ENCODE peak calls at places on chromosomes 13 and 19, in seven cellular contexts. T, C, M, O, U, X and S are unnamed samples. For H3K9me3, the result is how much of the 10 kb centered on the place peaks cover.

GRCh38 chr19:29579308-29579910 is 26.7 kb upstream of the POP4 start:
- DNase-seq in M (no peak), X (no peak), T (no peak), C (no peak), U (no peak), O (no peak), S (no peak)

GRCh38 chr19:45099465-45100201 is 6.7 kb downstream of the PPP1R37 start:
- DNase-seq in C (no peak), O (no peak), M (no peak), T (peak), U (no peak), X (no peak), S (no peak)

GRCh38 chr19:19540707-19541515 is 2.8 kb downstream of the CILP2 start:
- DNase-seq in C (peak), O (peak), M (no peak), X (no peak), T (peak), U (peak), S (peak)

GRCh38 chr19:43934055-43934984 is 762 bp downstream of the ZNF45 start:
- DNase-seq in U (peak), O (no peak), M (no peak), C (no peak), T (no peak), X (no peak), S (peak)

GRCh38 chr13:114106526-114106925 is 25.9 kb downstream of the RASA3 start:
- DNase-seq in O (no peak), C (peak), M (no peak), U (no peak), T (no peak), X (no peak), S (no peak)

GRCh38 chr19:2282062-2282861 is at the start of gene PEAK3:
- DNase-seq in C (peak), M (peak), X (peak), U (peak), O (peak), T (peak), S (no peak)

GRCh38 chr13:36417328-36417727 is 15.0 kb upstream of the CCNA1 start:
- DNase-seq in M (no peak), X (no peak), U (no peak), O (no peak), C (no peak), T (no peak), S (no peak)

GRCh38 chr19:44609219-44609618 is 4.1 kb upstream of the IGSF23 start:
- DNase-seq in X (no peak), T (no peak), M (no peak), U (peak), C (no peak), O (no peak), S (no peak)

GRCh38 chr13:94195715-94196114 is 283.8 kb downstream of the DCT start:
- DNase-seq in X (no peak), U (peak), T (no peak), O (no peak), C (no peak), M (no peak), S (no peak)

GRCh38 chr19:3368848-3369336 is 2.5 kb downstream of the NFIC start:
- DNase-seq in U (peak), M (no peak), X (no peak), T (no peak), O (no peak), C (no peak), S (no peak)

GRCh38 chr19:43618921-43619261 is 538 bp downstream of the ZNF428 start:
- DNase-seq in C (no peak), T (no peak), U (no peak), X (no peak), M (no peak), O (peak), S (peak)

GRCh38 chr13:43240278-43240677 is 216.9 kb downstream of the DNAJC15 start:
- DNase-seq in M (no peak), U (no peak), C (no peak), X (no peak), O (no peak), T (no peak), S (no peak)

GRCh38 chr19:51948979-51949378 is 21.7 kb downstream of the ZNF613 start:
- DNase-seq in C (no peak), U (no peak), O (no peak), T (no peak), X (peak), M (no peak), S (peak)

GRCh38 chr19:51944798-51945552 is 17.7 kb downstream of the ZNF613 start:
- DNase-seq in U (no peak), X (no peak), C (no peak), M (no peak), T (no peak), O (no peak), S (no peak)

DNA sequence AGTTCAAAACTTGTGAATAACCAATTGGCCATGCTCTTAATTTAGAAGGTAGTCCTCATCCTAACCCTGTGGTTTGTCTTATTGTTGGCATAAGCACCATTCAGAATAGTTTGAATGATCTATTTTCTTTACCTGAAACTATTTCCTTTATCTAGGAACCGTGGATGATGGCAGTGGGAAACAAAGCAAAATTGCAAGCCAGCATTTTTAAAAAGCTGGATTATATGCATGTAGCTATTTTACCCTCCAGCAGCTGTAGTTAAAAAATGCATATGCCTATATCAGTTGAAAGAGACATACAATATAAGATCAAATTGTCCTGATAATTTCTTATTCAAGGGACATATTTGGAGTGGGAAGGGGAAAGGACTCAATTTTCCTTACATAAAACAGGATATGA is 19.3 kb downstream of the ZNF613 start:
- DNase-seq in M (no peak), T (no peak), U (no peak), C (no peak), O (no peak), X (no peak), S (no peak)
- H3K9me3 ChIP-seq in M (half or more), T (half or more), U (half or more), C (half or more), O (under half), X (half or more), S (half or more)

GRCh38 chr13:21435231-21435630 is 23.9 kb downstream of the ZDHHC20 start:
- DNase-seq in M (no peak), C (no peak), T (no peak), O (no peak), U (no peak), X (no peak), S (no peak)
- H3K27ac ChIP-seq in M (peak), C (peak), T (peak), O (peak), U (no peak), X (peak), S (no peak)

DNA sequence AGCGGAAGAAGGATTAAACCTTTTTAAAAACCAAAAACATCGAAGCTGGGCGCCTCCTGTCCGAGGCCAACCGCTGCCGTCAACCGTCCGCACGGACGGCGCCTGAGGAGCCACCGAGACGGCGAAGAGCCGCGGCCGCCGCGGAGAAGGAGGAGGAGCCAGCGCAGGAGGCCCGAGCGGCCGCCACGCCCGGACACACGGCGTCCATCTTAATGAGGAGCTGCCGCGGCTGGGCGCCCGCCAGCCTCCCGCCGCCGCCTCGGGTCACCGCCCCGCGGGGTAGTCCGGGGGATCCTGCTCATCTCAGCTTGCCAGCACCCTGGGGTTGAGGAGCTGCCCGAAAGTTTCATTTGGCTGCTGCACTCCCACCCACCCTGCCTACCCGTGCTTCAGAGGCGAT is 10.6 kb downstream of the ZSCAN1 start:
- DNase-seq in T (no peak), M (no peak), C (no peak), U (no peak), O (no peak), X (no peak), S (no peak)
- H3K9me3 ChIP-seq in T (under half), M (under half), C (half or more), U (under half), O (under half), X (half or more), S (under half)

DNA sequence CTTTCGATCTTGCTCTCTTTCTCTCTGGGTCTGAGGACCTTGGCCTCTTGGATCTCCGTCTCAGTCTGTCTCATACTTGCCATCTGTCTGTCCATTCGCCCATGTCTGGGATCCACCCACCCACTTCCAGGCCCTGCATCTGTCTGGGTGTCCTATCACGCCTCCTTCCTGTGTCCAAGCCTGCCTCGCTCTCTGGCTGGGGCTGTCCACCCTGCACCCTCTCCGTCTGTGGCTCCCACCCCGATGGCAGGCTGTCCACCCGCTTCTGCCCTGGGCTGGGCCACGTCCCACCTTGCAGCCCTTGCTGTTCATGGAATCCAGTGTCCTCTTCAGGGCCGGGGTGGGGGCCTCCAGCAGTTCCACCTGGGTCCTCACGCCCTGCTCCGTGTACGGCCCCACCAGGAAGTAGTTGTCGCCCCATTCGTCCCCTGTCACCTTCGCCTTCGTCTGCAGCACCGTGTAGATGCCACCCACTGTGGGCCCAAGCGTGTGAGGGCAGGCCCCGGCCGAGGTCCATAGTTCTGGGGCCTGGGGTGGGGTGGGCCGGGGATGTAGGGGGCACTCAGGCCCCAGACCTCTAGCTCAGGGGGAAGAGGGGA is 2.0 kb downstream of the GYS1 start:
- DNase-seq in C (no peak), O (no peak), U (no peak), X (no peak), M (no peak), T (no peak), S (no peak)
- H3K27ac ChIP-seq in C (no peak), O (no peak), U (no peak), X (peak), M (peak), T (peak), S (peak)

GRCh38 chr19:53177986-53178385 is 15.2 kb downstream of the ZNF665 start:
- DNase-seq in X (no peak), T (no peak), O (no peak), U (no peak), M (no peak), C (no peak), S (no peak)

GRCh38 chr19:53172892-53173291 is 14.0 kb upstream of the ZNF347 start:
- DNase-seq in U (no peak), O (no peak), T (no peak), M (no peak), C (no peak), X (no peak), S (peak)
- H3K9me3 ChIP-seq in U (half or more), O (under half), T (under half), M (under half), C (half or more), X (half or more), S (under half)